ENCODE peak calls at places on chromosomes 5 and 9, in ten cellular contexts. M is T-cell; Z is HEK293T; V is activated CD4-positive, alpha-beta T cell treated with anti-CD3 and anti-CD28 coated beads, Interleukin-2, amount 10 ng/mL, durations not matched to agents 7 days and 5 days; N is iris pigment epithelial cell; A is AG08396; L is AG20443; W is Right ventricle myocardium superior; O is H4; G is fibroblast of the conjunctiva. T is an unnamed sample.

GRCh38 chr9:77215874-77216273 is 38.5 kb downstream of the VPS13A start:
- DNase-seq in M (no peak), G (no peak), N (peak; percentile 34), L (peak; percentile 31), O (no peak), Z (peak; percentile 28), A (peak; percentile 7), V (no peak), W (no peak), T (no peak)

GRCh38 chr5:125043781-125044391 is 297.4 kb upstream of the ZNF608 start:
- DNase-seq in V (no peak), A (peak; percentile 29), Z (peak; percentile 48), W (peak; percentile 82), N (peak; percentile 88), M (no peak), L (peak; percentile 37), O (peak; percentile 45), G (peak; percentile 31), T (peak; percentile 91)

GRCh38 chr9:112744177-112744576 is 6.4 kb upstream of the SNX30 start:
- DNase-seq in L (no peak), M (no peak), N (no peak), V (no peak), A (no peak), O (no peak), W (no peak), Z (no peak), G (no peak), T (no peak)

GRCh38 chr5:142403583-142403982 is 78.8 kb upstream of the SPRY4 start:
- DNase-seq in G (no peak), L (no peak), M (no peak), O (no peak), W (no peak), Z (no peak), N (no peak), A (no peak), V (no peak), T (no peak)

GRCh38 chr5:620586-621180 is 8.5 kb downstream of the CEP72 start:
- DNase-seq in L (no peak), Z (no peak), W (peak; percentile 26), M (no peak), O (no peak), A (no peak), V (no peak), G (no peak), N (no peak), T (no peak)

GRCh38 chr5:132114150-132115121 is 40.8 kb downstream of the CSF2 start:
- DNase-seq in N (no peak), G (no peak), W (no peak), M (no peak), A (no peak), O (no peak), Z (no peak), V (no peak), L (no peak), T (no peak)

GRCh38 chr9:94920439-94920951 is 194.0 kb downstream of the AOPEP start:
- DNase-seq in W (peak; percentile 71), N (peak; percentile 60), Z (no peak), M (no peak), A (peak; percentile 29), O (peak; percentile 42), V (no peak), L (peak; percentile 79), G (peak; percentile 79), T (no peak)

GRCh38 chr9:127503947-127504886 is 52.9 kb downstream of the LRSAM1 start:
- DNase-seq in L (peak; percentile 79), N (peak; percentile 80), W (peak; percentile 93), Z (peak; percentile 83), O (peak; percentile 62), V (peak; percentile 85), G (peak; percentile 77), M (peak; percentile 63), A (peak; percentile 71), T (no peak)

GRCh38 chr9:114464652-114465051 is 40.6 kb downstream of the WHRN start:
- DNase-seq in G (no peak), L (no peak), M (no peak), W (no peak), O (no peak), N (no peak), V (no peak), A (no peak), Z (no peak), T (no peak)

GRCh38 chr5:95913663-95914062 is 48.0 kb downstream of the ELL2 start:
- DNase-seq in N (no peak), V (no peak), G (no peak), W (no peak), L (no peak), A (no peak), Z (peak; percentile 19), M (no peak), O (no peak), T (no peak)

GRCh38 chr5:60354322-60354721 is 345.6 kb downstream of the DEPDC1B start:
- DNase-seq in O (no peak), W (no peak), A (no peak), L (no peak), M (no peak), N (no peak), V (no peak), G (no peak), Z (no peak), T (no peak)

GRCh38 chr9:83041771-83042170 is 21.2 kb downstream of the RASEF start:
- DNase-seq in V (no peak), A (no peak), O (peak; percentile 41), L (no peak), W (no peak), N (peak; percentile 43), M (no peak), Z (no peak), G (no peak), T (no peak)

GRCh38 chr5:128905225-128906110 is 59.8 kb upstream of the SLC27A6 start:
- DNase-seq in M (no peak), N (peak; percentile 60), L (peak; percentile 56), A (peak; percentile 39), O (peak; percentile 72), V (peak; percentile 52), Z (peak; percentile 50), W (no peak), G (peak; percentile 67), T (peak; percentile 10)

T was measured in epithelial cell of proximal tubule.